ENCODE peak calls at places on chromosomes 3 and 15, in eight cellular contexts. One of them, this sample, is unnamed.

GRCh38 chr15:51907136-51907862 is 64.3 kb downstream of the LEO1 start:
- DNase-seq in OCI-LY7: no peak
- DNase-seq in tibial nerve: no peak
- DNase-seq in Panc1: peak
- DNase-seq in brain microvascular endothelial cell: peak
- DNase-seq in astrocyte of the spinal cord: peak
- DNase-seq in coronary artery: no peak
- DNase-seq in cardiac muscle cell: no peak
- DNase-seq in this sample: peak

GRCh38 chr3:114498779-114499370 is 205.0 kb downstream of the TIGIT start:
- DNase-seq in coronary artery: no peak
- DNase-seq in OCI-LY7: no peak
- DNase-seq in cardiac muscle cell: no peak
- DNase-seq in tibial nerve: no peak
- DNase-seq in Panc1: no peak
- DNase-seq in astrocyte of the spinal cord: peak
- DNase-seq in brain microvascular endothelial cell: peak
- DNase-seq in this sample: peak

GRCh38 chr3:172135766-172136729 is 96.7 kb downstream of the FNDC3B start:
- DNase-seq in tibial nerve: no peak
- DNase-seq in OCI-LY7: no peak
- DNase-seq in brain microvascular endothelial cell: peak
- DNase-seq in astrocyte of the spinal cord: peak
- DNase-seq in Panc1: no peak
- DNase-seq in cardiac muscle cell: no peak
- DNase-seq in coronary artery: no peak
- DNase-seq in this sample: peak

GRCh38 chr3:195540526-195540925 is 2.6 kb downstream of the PPP1R2 start:
- DNase-seq in Panc1: no peak
- DNase-seq in astrocyte of the spinal cord: no peak
- DNase-seq in brain microvascular endothelial cell: no peak
- DNase-seq in cardiac muscle cell: no peak
- DNase-seq in tibial nerve: no peak
- DNase-seq in OCI-LY7: peak
- DNase-seq in coronary artery: no peak
- DNase-seq in this sample: no peak

GRCh38 chr3:131361464-131362421 is 19.8 kb upstream of the NUDT16 start:
- DNase-seq in OCI-LY7: no peak
- DNase-seq in cardiac muscle cell: peak
- DNase-seq in brain microvascular endothelial cell: no peak
- DNase-seq in tibial nerve: peak
- DNase-seq in Panc1: peak
- DNase-seq in astrocyte of the spinal cord: peak
- DNase-seq in coronary artery: no peak
- DNase-seq in this sample: peak

GRCh38 chr3:37715358-37715757 is 146.3 kb upstream of the CTDSPL start:
- DNase-seq in OCI-LY7: no peak
- DNase-seq in Panc1: no peak
- DNase-seq in astrocyte of the spinal cord: no peak
- DNase-seq in coronary artery: no peak
- DNase-seq in brain microvascular endothelial cell: no peak
- DNase-seq in tibial nerve: no peak
- DNase-seq in cardiac muscle cell: no peak
- DNase-seq in this sample: no peak

GRCh38 chr15:70259030-70259424 is 161.3 kb upstream of the TLE3 start:
- DNase-seq in tibial nerve: peak
- DNase-seq in brain microvascular endothelial cell: peak
- DNase-seq in OCI-LY7: peak
- DNase-seq in astrocyte of the spinal cord: peak
- DNase-seq in Panc1: no peak
- DNase-seq in coronary artery: no peak
- DNase-seq in cardiac muscle cell: peak
- DNase-seq in this sample: peak

GRCh38 chr3:106428565-106428994 is 559.8 kb upstream of the CBLB start:
- DNase-seq in OCI-LY7: no peak
- DNase-seq in cardiac muscle cell: no peak
- DNase-seq in tibial nerve: no peak
- DNase-seq in coronary artery: no peak
- DNase-seq in brain microvascular endothelial cell: peak
- DNase-seq in Panc1: no peak
- DNase-seq in astrocyte of the spinal cord: peak
- DNase-seq in this sample: peak

DNA sequence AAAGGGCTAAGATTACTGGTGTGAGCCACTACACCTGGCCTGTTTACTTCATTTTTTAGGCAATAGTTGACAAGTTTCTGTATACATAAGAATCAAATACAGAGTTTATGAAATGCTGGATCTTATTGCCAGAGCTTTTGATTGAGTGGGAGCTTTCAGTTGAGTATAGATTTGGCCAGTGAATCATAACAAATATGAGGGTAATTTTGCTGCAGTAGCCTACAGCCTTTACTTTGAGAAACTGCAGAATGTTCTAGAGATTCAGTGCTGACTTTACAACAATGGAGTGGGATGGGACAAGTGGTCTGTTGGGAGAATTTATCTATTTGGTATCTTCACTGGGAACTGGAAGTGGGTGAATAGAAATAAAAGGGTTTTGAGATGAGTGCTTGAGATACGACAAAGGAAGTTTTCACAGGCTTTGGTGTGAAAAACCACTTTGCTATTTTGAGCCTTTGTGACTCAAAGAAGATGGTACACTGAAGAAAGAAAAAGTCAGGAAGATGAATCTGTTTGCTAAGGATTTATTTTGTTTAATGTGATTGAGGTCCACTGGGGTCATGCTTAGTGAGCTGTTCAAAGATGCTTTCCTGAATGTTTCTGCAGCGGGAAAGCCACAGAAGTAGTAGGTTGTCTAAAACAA is 227.8 kb downstream of the UBE2E2 start:
- DNase-seq in coronary artery: no peak
- DNase-seq in OCI-LY7: no peak
- DNase-seq in cardiac muscle cell: no peak
- DNase-seq in astrocyte of the spinal cord: peak
- DNase-seq in Panc1: no peak
- DNase-seq in brain microvascular endothelial cell: no peak
- DNase-seq in tibial nerve: no peak
- DNase-seq in this sample: no peak
- TF ChIP-seq CTCF in coronary artery: no peak
- TF ChIP-seq CTCF in OCI-LY7: no peak
- TF ChIP-seq CTCF in cardiac muscle cell: no peak
- TF ChIP-seq CTCF in astrocyte of the spinal cord: no peak
- TF ChIP-seq CTCF in Panc1: no peak
- TF ChIP-seq CTCF in brain microvascular endothelial cell: no peak
- TF ChIP-seq CTCF in tibial nerve: no peak
- TF ChIP-seq CTCF in this sample: no peak

GRCh38 chr3:48467110-48467454 is 20.5 kb downstream of the ATRIP start:
- DNase-seq in brain microvascular endothelial cell: no peak
- DNase-seq in coronary artery: no peak
- DNase-seq in tibial nerve: no peak
- DNase-seq in astrocyte of the spinal cord: no peak
- DNase-seq in cardiac muscle cell: no peak
- DNase-seq in Panc1: no peak
- DNase-seq in OCI-LY7: no peak
- DNase-seq in this sample: no peak
- H3K4me3 ChIP-seq in brain microvascular endothelial cell: peak
- H3K4me3 ChIP-seq in coronary artery: peak
- H3K4me3 ChIP-seq in tibial nerve: peak
- H3K4me3 ChIP-seq in astrocyte of the spinal cord: no peak
- H3K4me3 ChIP-seq in cardiac muscle cell: no peak
- H3K4me3 ChIP-seq in Panc1: no peak
- H3K4me3 ChIP-seq in OCI-LY7: peak
- H3K4me3 ChIP-seq in this sample: peak

GRCh38 chr3:174862101-174862500 is 3.0 kb downstream of the NAALADL2 start:
- DNase-seq in brain microvascular endothelial cell: no peak
- DNase-seq in OCI-LY7: no peak
- DNase-seq in tibial nerve: no peak
- DNase-seq in astrocyte of the spinal cord: no peak
- DNase-seq in Panc1: peak
- DNase-seq in coronary artery: no peak
- DNase-seq in cardiac muscle cell: peak
- DNase-seq in this sample: no peak
- TF ChIP-seq CTCF in brain microvascular endothelial cell: peak
- TF ChIP-seq CTCF in OCI-LY7: no peak
- TF ChIP-seq CTCF in tibial nerve: no peak
- TF ChIP-seq CTCF in astrocyte of the spinal cord: peak
- TF ChIP-seq CTCF in Panc1: peak
- TF ChIP-seq CTCF in coronary artery: no peak
- TF ChIP-seq CTCF in cardiac muscle cell: no peak
- TF ChIP-seq CTCF in this sample: no peak

GRCh38 chr3:32076566-32076965 is 29.9 kb upstream of the GPD1L start:
- DNase-seq in Panc1: no peak
- DNase-seq in astrocyte of the spinal cord: peak
- DNase-seq in OCI-LY7: no peak
- DNase-seq in brain microvascular endothelial cell: peak
- DNase-seq in tibial nerve: no peak
- DNase-seq in cardiac muscle cell: no peak
- DNase-seq in coronary artery: no peak
- DNase-seq in this sample: peak

GRCh38 chr3:32082727-32083126 is 23.7 kb upstream of the GPD1L start:
- DNase-seq in brain microvascular endothelial cell: no peak
- DNase-seq in astrocyte of the spinal cord: no peak
- DNase-seq in OCI-LY7: no peak
- DNase-seq in tibial nerve: no peak
- DNase-seq in cardiac muscle cell: no peak
- DNase-seq in Panc1: no peak
- DNase-seq in coronary artery: no peak
- DNase-seq in this sample: peak

GRCh38 chr3:32078864-32079263 is 27.6 kb upstream of the GPD1L start:
- DNase-seq in cardiac muscle cell: no peak
- DNase-seq in tibial nerve: no peak
- DNase-seq in coronary artery: no peak
- DNase-seq in Panc1: no peak
- DNase-seq in astrocyte of the spinal cord: no peak
- DNase-seq in OCI-LY7: no peak
- DNase-seq in brain microvascular endothelial cell: no peak
- DNase-seq in this sample: no peak

GRCh38 chr3:32078085-32078634 is 28.3 kb upstream of the GPD1L start:
- DNase-seq in OCI-LY7: no peak
- DNase-seq in coronary artery: no peak
- DNase-seq in tibial nerve: no peak
- DNase-seq in brain microvascular endothelial cell: no peak
- DNase-seq in Panc1: no peak
- DNase-seq in cardiac muscle cell: no peak
- DNase-seq in astrocyte of the spinal cord: no peak
- DNase-seq in this sample: no peak

DNA sequence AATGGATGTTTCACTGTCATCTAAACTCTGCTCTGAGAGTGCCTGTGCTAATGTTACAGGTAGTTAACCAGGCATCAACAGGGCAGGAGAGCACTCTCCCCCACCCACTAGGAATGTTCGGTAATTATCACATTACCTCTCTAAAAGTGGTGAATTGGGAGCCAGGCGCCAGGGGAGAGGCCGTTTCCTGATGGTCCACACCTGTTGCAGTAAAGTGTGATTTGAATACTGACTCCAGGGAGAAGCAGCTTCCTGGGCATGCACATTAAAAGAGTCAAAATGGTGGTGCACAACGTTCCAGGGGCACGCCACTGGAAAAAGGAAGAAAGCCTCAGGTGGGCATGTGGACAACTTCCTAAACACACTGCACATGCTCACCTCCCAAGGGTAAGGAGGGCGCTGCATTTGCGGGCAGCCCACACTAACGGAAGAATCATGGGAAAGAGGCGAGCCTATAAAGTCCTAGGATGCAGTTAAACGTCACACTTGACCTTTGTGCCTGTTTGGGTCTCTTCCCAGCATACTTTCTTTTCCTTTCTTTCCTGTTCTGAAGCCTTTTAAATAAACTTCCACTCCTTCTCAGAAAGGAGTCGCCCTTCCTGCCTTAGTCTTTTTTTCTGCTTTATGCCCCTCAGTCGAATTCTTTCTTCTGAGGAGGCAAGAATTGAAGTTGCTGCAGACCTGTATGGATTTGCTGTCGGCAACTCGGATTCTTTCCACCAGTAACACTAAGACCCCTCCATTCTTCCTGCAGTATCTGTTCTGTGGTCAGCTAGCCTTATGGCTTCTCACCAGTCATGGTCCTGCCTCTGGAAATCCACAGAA is 28.9 kb upstream of the GPD1L start:
- DNase-seq in brain microvascular endothelial cell: no peak
- DNase-seq in cardiac muscle cell: no peak
- DNase-seq in Panc1: no peak
- DNase-seq in astrocyte of the spinal cord: no peak
- DNase-seq in OCI-LY7: no peak
- DNase-seq in coronary artery: no peak
- DNase-seq in tibial nerve: no peak
- DNase-seq in this sample: peak
- H3K4me3 ChIP-seq in brain microvascular endothelial cell: no peak
- H3K4me3 ChIP-seq in cardiac muscle cell: no peak
- H3K4me3 ChIP-seq in Panc1: peak
- H3K4me3 ChIP-seq in astrocyte of the spinal cord: no peak
- H3K4me3 ChIP-seq in OCI-LY7: no peak
- H3K4me3 ChIP-seq in coronary artery: no peak
- H3K4me3 ChIP-seq in tibial nerve: no peak
- H3K4me3 ChIP-seq in this sample: no peak